ENCODE peak calls at places on chromosomes 6 and 20, in four cellular contexts. Y is NCI-H1417, T is A549, E is H7. D is an unnamed sample.

GRCh38 chr6:108673602-108674001 is 112.9 kb downstream of the FOXO3 start:
- DNase-seq in Y (no peak), T (peak), E (no peak), D (no peak)

GRCh38 chr6:167292301-167293087 is 1.4 kb downstream of the UNC93A start:
- DNase-seq in Y (no peak), T (no peak), E (no peak), D (no peak)

GRCh38 chr20:52996130-52996529 is 24.0 kb downstream of the TSHZ2 start:
- DNase-seq in Y (no peak), T (no peak), E (no peak), D (no peak)

GRCh38 chr20:41650221-41650948 is 32.2 kb upstream of the CHD6 start:
- DNase-seq in Y (peak), T (no peak), E (no peak), D (no peak)

GRCh38 chr20:35174458-35175216 is 2.8 kb downstream of the PROCR start:
- DNase-seq in Y (no peak), T (peak), E (peak), D (no peak)

GRCh38 chr6:5749016-5749665 is 257.6 kb downstream of the NRN1 start:
- DNase-seq in Y (no peak), T (no peak), E (no peak), D (no peak)

GRCh38 chr6:150492941-150493340 is 106.7 kb upstream of the PLEKHG1 start:
- DNase-seq in Y (no peak), T (peak), E (no peak), D (no peak)

GRCh38 chr6:62980093-62980492 is 231.2 kb upstream of the FKBP1C start:
- DNase-seq in Y (no peak), T (no peak), E (no peak), D (no peak)

GRCh38 chr6:12957321-12958051 is 240.9 kb downstream of the PHACTR1 start:
- DNase-seq in Y (peak), T (peak), E (peak), D (peak)

GRCh38 chr6:102766946-102767345 is 1373.4 kb downstream of the GRIK2 start:
- DNase-seq in Y (no peak), T (no peak), E (no peak), D (peak)

GRCh38 chr20:8150591-8150990 is 18.5 kb downstream of the PLCB1 start:
- DNase-seq in Y (no peak), T (no peak), E (no peak), D (no peak)

GRCh38 chr6:157148391-157149323 is 174.7 kb downstream of the TMEM242 start:
- DNase-seq in Y (no peak), T (peak), E (no peak), D (peak)

GRCh38 chr6:80338201-80338836 is 231.8 kb downstream of the BCKDHB start:
- DNase-seq in Y (peak), T (peak), E (peak), D (peak)

GRCh38 chr20:35009665-35010328 is 54.1 kb downstream of the MYH7B start:
- DNase-seq in Y (no peak), T (no peak), E (no peak), D (no peak)

GRCh38 chr6:131894735-131895424 is 56.3 kb downstream of the CCN2 start:
- DNase-seq in Y (no peak), T (no peak), E (no peak), D (no peak)

GRCh38 chr6:111711476-111711875 is 105.8 kb upstream of the TRAF3IP2 start:
- DNase-seq in Y (peak), T (no peak), E (peak), D (peak)

GRCh38 chr6:54621285-54621684 is 225.3 kb upstream of the FAM83B start:
- DNase-seq in Y (no peak), T (peak), E (peak), D (no peak)

GRCh38 chr6:22804620-22805271 is 235.4 kb downstream of the HDGFL1 start:
- DNase-seq in Y (no peak), T (no peak), E (no peak), D (no peak)

GRCh38 chr6:10759884-10760329 is 12.3 kb downstream of the TMEM14B start:
- DNase-seq in Y (peak), T (peak), E (no peak), D (peak)

GRCh38 chr6:38346291-38347079 is 293.2 kb downstream of the BTBD9 start:
- DNase-seq in Y (no peak), T (no peak), E (no peak), D (peak)

GRCh38 chr6:161578478-161578877 is 304.6 kb upstream of the AGPAT4 start:
- DNase-seq in Y (no peak), T (no peak), E (no peak), D (no peak)

GRCh38 chr6:138287144-138287955 is 69.1 kb upstream of the PBOV1 start:
- DNase-seq in Y (peak), T (peak), E (peak), D (no peak)

GRCh38 chr6:42210551-42210950 is 7.1 kb downstream of the MRPS10 start:
- DNase-seq in Y (no peak), T (no peak), E (no peak), D (no peak)

GRCh38 chr6:53543341-53544010 is 1.4 kb downstream of the GCLC start:
- DNase-seq in Y (no peak), T (no peak), E (no peak), D (no peak)

GRCh38 chr6:139448094-139448649 is 73.7 kb upstream of the CITED2 start:
- DNase-seq in Y (no peak), T (no peak), E (no peak), D (no peak)

GRCh38 chr6:2852921-2853322 is 11.3 kb upstream of the SERPINB1 start:
- DNase-seq in Y (no peak), T (no peak), E (no peak), D (no peak)

GRCh38 chr6:130233332-130233731 is 10.6 kb upstream of the SAMD3 start:
- DNase-seq in Y (no peak), T (no peak), E (peak), D (peak)

GRCh38 chr20:58175836-58176235 is 52.6 kb downstream of the ANKRD60 start:
- DNase-seq in Y (no peak), T (no peak), E (no peak), D (no peak)

GRCh38 chr6:23349521-23350147 is 776.4 kb upstream of the NRSN1 start:
- DNase-seq in Y (no peak), T (peak), E (no peak), D (peak)

GRCh38 chr6:94680672-94681212 is 896.6 kb upstream of the MANEA start:
- DNase-seq in Y (no peak), T (no peak), E (no peak), D (no peak)

D was measured in foreskin fibroblast.